ENCODE peak calls at places on chromosomes 4 and X, in seven cellular contexts. T, D, K, C, G, L and I are unnamed samples.

GRCh38 chrX:24485976-24486680 is 21.0 kb downstream of the PDK3 start:
- DNase-seq in T (no peak), C (no peak), K (no peak), L (no peak), D (no peak), G (no peak), I (no peak)

GRCh38 chr4:142473218-142473959 is 372.7 kb downstream of the INPP4B start:
- DNase-seq in D (no peak), G (no peak), T (peak; percentile 50), L (no peak), C (no peak), K (no peak), I (peak; percentile 36)

GRCh38 chr4:182808673-182809416 is 108.3 kb downstream of the DCTD start:
- DNase-seq in L (no peak), K (no peak), D (no peak), G (no peak), T (peak; percentile 53), C (peak; percentile 24), I (no peak)

GRCh38 chr4:95124906-95125504 is 367.2 kb downstream of the BMPR1B start:
- DNase-seq in D (peak; percentile 72), L (peak; percentile 54), T (no peak), G (peak; percentile 39), K (no peak), C (peak; percentile 76), I (no peak)

GRCh38 chr4:142567620-142568451 is 278.3 kb downstream of the INPP4B start:
- DNase-seq in D (no peak), T (no peak), K (no peak), G (no peak), L (peak; percentile 11), C (peak; percentile 47), I (no peak)

GRCh38 chr4:46404961-46405360 is 15.0 kb upstream of the GABRA2 start:
- DNase-seq in L (no peak), K (no peak), T (no peak), C (peak; percentile 59), G (peak; percentile 24), D (peak; percentile 8), I (no peak)

GRCh38 chrX:18884916-18885315 is 99.0 kb downstream of the PHKA2 start:
- DNase-seq in K (no peak), T (no peak), G (no peak), D (peak; percentile 24), L (no peak), C (peak; percentile 5), I (no peak)

GRCh38 chrX:37545066-37545465 is 26.4 kb upstream of the LANCL3 start:
- DNase-seq in L (no peak), C (no peak), G (no peak), T (peak; percentile 45), D (no peak), K (no peak), I (no peak)

GRCh38 chr4:3491681-3492405 is 28.7 kb downstream of the DOK7 start:
- DNase-seq in G (peak; percentile 15), K (no peak), D (no peak), T (peak; percentile 74), L (no peak), C (peak; percentile 55), I (no peak)

GRCh38 chr4:129140521-129140920 is 44.6 kb downstream of the C4orf33 start:
- DNase-seq in T (no peak), G (no peak), C (no peak), K (no peak), L (no peak), D (no peak), I (no peak)

GRCh38 chrX:43589735-43590515 is 66.2 kb upstream of the MAOA start:
- DNase-seq in K (no peak), D (no peak), C (no peak), G (no peak), L (no peak), T (no peak), I (no peak)

GRCh38 chr4:21806991-21807390 is 141.6 kb downstream of the KCNIP4 start:
- DNase-seq in D (no peak), C (no peak), K (no peak), T (no peak), G (no peak), L (no peak), I (no peak)

DNA sequence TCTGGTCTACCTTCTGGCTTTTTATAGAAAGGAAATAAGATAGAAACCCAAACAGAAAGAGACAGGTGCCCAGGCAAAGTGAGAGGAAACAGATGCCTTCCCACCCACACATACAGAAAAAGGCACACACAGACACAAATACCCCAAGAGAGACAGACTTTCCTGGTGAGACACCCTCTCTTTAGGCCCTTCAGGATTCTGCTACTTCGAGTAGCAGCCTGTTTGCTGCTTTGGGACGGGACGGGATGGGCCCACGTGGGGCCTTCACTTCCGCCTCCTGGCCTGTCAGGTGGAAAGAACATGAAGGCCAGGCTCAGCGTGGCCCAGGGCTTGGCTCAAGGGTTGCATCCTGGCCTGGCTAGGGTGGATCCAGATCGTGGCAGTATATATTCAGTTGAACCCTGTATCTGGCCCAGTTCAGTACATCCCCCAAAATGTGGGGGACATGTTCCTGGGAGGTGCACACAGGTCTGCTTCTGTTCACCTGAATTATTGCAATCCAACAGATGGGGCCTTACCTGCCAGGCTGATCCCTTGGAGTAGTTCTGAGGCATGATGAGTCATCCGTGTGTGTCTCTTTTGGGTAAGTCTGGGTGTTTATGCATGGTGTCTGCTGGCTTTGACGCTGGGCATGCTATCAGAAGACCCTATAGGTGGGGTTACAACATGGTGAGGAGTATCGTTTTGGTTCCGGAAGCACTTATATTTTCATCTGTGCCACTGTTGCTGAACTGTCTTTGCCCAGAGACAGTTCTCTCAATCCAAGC is 2.4 kb downstream of the ZNF275 start:
- DNase-seq in T (no peak), L (no peak), K (no peak), C (no peak), D (no peak), G (no peak), I (no peak)
- H3K27ac ChIP-seq in T (no peak overlapping the region), L (no peak overlapping the region), K (no peak overlapping the region), C (no peak overlapping the region), D (no peak overlapping the region), G (no peak overlapping the region), I (no peak overlapping the region)

GRCh38 chr4:149749769-149750168 is 65.9 kb downstream of the IQCM start:
- DNase-seq in T (no peak), C (peak; percentile 1), K (no peak), L (no peak), G (no peak), D (no peak), I (no peak)
- H3K27ac ChIP-seq in T (no peak overlapping the region), C (no peak overlapping the region), K (no peak overlapping the region), L (no peak overlapping the region), G (no peak overlapping the region), D (no peak overlapping the region), I (no peak overlapping the region)

DNA sequence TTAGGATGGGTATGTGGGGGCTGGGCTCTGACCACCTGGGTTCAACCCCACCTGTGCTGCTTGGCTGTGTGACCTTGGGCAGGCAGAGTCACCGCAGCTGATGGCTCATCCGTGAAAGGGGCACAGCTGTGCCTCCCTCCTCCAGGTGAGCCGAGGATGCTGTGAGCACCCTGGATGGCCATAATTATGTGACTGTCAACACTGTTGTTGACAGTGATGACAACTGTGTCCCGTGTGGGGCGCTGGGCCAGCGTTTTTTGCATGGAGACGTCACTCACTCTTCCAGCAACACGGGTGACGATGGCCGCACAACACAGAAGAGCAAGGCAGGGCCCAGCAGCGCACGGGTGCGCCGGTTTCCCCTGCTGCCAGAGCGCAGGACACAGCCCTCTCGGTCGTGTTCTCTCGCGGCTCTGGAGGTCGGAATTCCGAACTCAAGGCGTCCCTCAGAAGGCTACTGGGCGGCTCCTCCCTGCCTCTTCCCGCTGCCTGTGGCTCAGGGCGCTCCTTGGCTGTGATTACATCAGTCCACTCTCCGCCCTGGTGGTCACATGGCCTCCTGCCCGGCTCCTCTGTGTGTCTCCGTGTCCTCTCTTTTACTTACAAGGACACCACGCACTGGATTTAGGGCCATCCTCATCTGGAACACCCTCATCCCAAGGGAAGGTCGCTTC is 1.3 kb downstream of the SH3TC1 start:
- DNase-seq in C (peak; percentile 31), L (no peak), K (peak; percentile 79), D (no peak), G (no peak), T (peak; percentile 71), I (no peak)
- H3K27ac ChIP-seq in C (no peak overlapping the region), L (no peak overlapping the region), K (peak overlapping the region; percentile 75), D (no peak overlapping the region), G (no peak overlapping the region), T (peak overlapping the region; percentile 93), I (peak overlapping the region; percentile 90)

GRCh38 chr4:120870279-120870673 is 52.2 kb downstream of the PRDM5 start:
- DNase-seq in C (no peak), D (no peak), G (no peak), L (no peak), K (no peak), T (no peak), I (no peak)
- H3K27ac ChIP-seq in C (no peak overlapping the region), D (no peak overlapping the region), G (no peak overlapping the region), L (no peak overlapping the region), K (no peak overlapping the region), T (no peak overlapping the region), I (no peak overlapping the region)

GRCh38 chr4:97142405-97142804 is 1000.9 kb downstream of the STPG2 start:
- DNase-seq in K (no peak), C (no peak), G (no peak), T (no peak), L (no peak), D (no peak), I (no peak)
- H3K27ac ChIP-seq in K (no peak overlapping the region), C (no peak overlapping the region), G (no peak overlapping the region), T (no peak overlapping the region), L (no peak overlapping the region), D (no peak overlapping the region), I (no peak overlapping the region)